ENCODE peak calls at places on chromosomes 13 and 19, in four cellular contexts. Y, W, Z and L are unnamed samples.

GRCh38 chr13:98318263-98318878 is 141.3 kb upstream of the RNF113B start:
- DNase-seq in Y (no peak), Z (no peak), W (no peak), L (no peak)

GRCh38 chr19:35995655-35995993 is 636 bp downstream of the SDHAF1 start:
- DNase-seq in W (no peak), Z (peak), Y (no peak), L (peak)

GRCh38 chr19:10427169-10427568 is 6.8 kb downstream of the PDE4A start:
- DNase-seq in Y (no peak), Z (no peak), W (no peak), L (no peak)

GRCh38 chr13:24306632-24307031 is 2.7 kb upstream of the C1QTNF9 start:
- DNase-seq in Y (peak), Z (no peak), W (no peak), L (no peak)

GRCh38 chr19:42129399-42130253 is 2.6 kb downstream of the POU2F2 start:
- DNase-seq in Y (no peak), Z (no peak), W (no peak), L (peak)

GRCh38 chr13:113850722-113851479 is 13.0 kb downstream of the GAS6 start:
- DNase-seq in Z (no peak), Y (no peak), W (no peak), L (no peak)

GRCh38 chr13:98556968-98557591 is 19.8 kb downstream of the STK24 start:
- DNase-seq in W (no peak), Y (no peak), Z (no peak), L (no peak)

GRCh38 chr19:12580180-12580694 is 29.0 kb upstream of the ZNF564 start:
- DNase-seq in Y (peak), Z (no peak), W (no peak), L (no peak)

GRCh38 chr13:31538067-31539042 is 201.0 kb upstream of the RXFP2 start:
- DNase-seq in W (no peak), Z (no peak), Y (peak), L (no peak)

GRCh38 chr13:50626031-50626643 is 217.4 kb downstream of the DLEU7 start:
- DNase-seq in Z (no peak), Y (peak), W (no peak), L (no peak)

GRCh38 chr19:32876919-32877285 is 7.3 kb upstream of the SLC7A9 start:
- DNase-seq in Y (peak), W (no peak), Z (peak), L (no peak)

GRCh38 chr13:47120284-47120683 is 223.4 kb upstream of the HTR2A start:
- DNase-seq in W (no peak), Y (no peak), Z (no peak), L (no peak)

GRCh38 chr13:51549050-51549449 is 35.2 kb upstream of the WDFY2 start:
- DNase-seq in W (no peak), Z (peak), Y (no peak), L (peak)

GRCh38 chr19:5823579-5824281 is 15.8 kb downstream of the FUT6 start:
- DNase-seq in Z (peak), W (no peak), Y (no peak), L (no peak)

GRCh38 chr19:29533578-29534544 is 8.1 kb downstream of the VSTM2B start:
- DNase-seq in Z (peak), W (no peak), Y (no peak), L (no peak)

DNA sequence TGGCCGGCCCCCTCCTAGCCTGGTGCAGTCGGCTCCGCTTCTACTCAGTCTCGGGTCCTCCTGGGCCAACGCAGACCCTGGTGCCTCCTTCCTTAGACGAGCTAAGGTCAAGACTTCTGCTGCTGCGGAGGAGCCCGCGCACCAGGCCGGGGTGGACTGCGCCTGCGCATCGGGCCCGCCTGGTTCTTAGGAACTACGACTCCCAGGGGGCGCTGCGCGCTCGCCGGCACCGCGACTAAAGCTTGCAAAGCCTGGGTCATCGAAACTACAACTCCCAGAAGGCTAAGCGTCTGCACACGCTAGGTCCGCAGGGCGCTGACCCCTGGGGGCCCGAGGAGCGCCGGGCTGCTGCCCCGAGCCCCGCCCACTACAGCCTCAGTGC is at the start of gene ZNF835:
- DNase-seq in W (peak), Z (peak), Y (peak), L (peak)
- TF ChIP-seq CTCF in W (peak), Z (peak), Y (no peak), L (no peak)

GRCh38 chr19:39498262-39499081 is at the start of gene DLL3:
- DNase-seq in Z (no peak), Y (peak), W (no peak), L (no peak)
- TF ChIP-seq CTCF in Z (no peak), Y (no peak), W (no peak), L (no peak)

GRCh38 chr19:38383184-38383583 is 4.7 kb downstream of the GGN start:
- DNase-seq in W (no peak), Y (no peak), Z (no peak), L (no peak)

GRCh38 chr19:38385057-38385803 is 2.6 kb downstream of the GGN start:
- DNase-seq in W (no peak), Z (no peak), Y (no peak), L (no peak)

GRCh38 chr19:38383743-38384142 is 4.1 kb downstream of the GGN start:
- DNase-seq in W (no peak), Y (no peak), Z (no peak), L (no peak)

GRCh38 chr19:38385804-38386257 is 2.0 kb downstream of the GGN start:
- DNase-seq in Z (no peak), W (no peak), Y (no peak), L (no peak)

GRCh38 chr19:38384209-38385027 is 3.4 kb downstream of the GGN start:
- DNase-seq in Z (no peak), W (no peak), Y (no peak), L (no peak)
- TF ChIP-seq CTCF in Z (no peak), W (no peak), Y (peak), L (no peak)

DNA sequence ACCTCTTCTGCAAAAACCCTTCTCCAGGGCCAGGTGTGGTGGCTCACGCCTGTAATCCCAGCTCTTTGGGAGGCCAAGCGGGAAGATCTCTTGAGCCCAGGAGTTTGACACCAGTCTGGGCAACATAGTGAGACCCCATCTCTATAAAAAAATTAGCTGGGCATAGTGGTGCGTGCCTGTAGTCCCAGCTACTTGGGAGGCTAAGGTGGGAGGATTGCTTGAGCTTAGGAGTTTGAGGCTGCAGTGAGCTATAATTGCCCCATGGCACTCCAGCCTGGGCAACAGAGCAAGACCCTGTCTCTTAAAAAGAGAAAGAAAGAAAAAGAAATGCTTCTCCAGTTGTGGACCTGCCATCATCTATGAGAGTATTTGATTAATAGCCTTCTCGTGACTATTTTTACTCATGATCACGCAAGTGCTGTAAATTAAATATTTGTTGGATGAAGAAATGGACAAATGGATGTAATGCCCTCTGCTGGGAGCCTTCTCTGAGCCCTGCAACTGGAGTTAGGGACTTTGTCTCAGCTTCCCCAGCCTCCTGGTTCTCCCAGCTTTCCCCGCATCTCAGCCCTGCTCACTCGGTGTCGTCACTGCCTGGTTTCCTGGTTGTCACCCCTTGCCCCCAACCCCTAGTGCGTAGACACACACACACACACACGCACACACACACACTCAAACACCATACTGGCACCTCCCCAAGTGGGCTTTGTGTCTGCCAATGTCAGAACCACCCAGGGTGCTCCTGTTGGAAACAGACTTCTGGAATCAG is 12.2 kb downstream of the WIZ start:
- DNase-seq in Y (no peak), W (no peak), Z (no peak), L (no peak)
- TF ChIP-seq CTCF in Y (peak), W (peak), Z (no peak), L (no peak)

DNA sequence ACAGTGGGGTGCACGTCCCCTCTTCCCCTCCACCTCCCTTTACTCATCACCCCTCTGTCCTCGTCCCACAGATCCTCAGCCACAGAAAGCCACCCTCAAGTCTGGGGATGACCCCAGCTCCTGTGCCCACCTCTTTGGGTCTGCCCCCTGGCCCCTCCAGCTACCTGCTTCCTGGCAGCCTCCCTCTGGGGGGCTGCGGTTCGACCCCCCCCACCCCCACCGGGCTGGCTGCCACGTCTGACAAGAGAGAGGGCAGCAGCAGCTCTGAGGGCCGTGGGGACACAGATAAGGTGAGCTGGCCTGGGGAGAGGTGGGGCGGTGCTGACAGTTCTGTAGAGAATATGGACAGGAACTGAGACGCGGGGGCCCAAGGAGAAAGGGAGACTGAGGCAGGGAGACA is 11.1 kb downstream of the IRF3 start:
- DNase-seq in Y (no peak), W (no peak), Z (no peak), L (no peak)
- TF ChIP-seq CTCF in Y (no peak), W (no peak), Z (no peak), L (no peak)

DNA sequence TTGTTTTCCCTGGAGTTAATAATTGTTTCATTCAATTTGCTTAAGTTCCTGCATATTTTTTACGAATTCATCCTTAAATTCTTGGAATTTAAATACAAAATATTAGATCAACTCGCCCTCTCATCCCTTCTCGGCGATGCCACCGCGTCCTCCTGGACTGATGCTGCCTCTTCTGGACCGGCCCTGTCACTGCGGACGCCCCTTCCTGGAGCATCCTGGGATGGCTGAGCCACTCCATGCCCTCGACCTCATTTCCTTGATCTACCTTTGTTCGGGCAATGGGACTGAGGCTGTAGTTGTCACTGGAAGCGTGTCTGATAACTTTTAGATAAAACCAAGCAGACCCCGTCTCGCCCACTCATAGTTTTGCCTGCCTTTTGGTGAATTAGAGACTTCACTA is 283.6 kb downstream of the TEX29 start:
- DNase-seq in W (no peak), Z (no peak), Y (no peak), L (no peak)
- TF ChIP-seq CTCF in W (no peak), Z (no peak), Y (no peak), L (no peak)

DNA sequence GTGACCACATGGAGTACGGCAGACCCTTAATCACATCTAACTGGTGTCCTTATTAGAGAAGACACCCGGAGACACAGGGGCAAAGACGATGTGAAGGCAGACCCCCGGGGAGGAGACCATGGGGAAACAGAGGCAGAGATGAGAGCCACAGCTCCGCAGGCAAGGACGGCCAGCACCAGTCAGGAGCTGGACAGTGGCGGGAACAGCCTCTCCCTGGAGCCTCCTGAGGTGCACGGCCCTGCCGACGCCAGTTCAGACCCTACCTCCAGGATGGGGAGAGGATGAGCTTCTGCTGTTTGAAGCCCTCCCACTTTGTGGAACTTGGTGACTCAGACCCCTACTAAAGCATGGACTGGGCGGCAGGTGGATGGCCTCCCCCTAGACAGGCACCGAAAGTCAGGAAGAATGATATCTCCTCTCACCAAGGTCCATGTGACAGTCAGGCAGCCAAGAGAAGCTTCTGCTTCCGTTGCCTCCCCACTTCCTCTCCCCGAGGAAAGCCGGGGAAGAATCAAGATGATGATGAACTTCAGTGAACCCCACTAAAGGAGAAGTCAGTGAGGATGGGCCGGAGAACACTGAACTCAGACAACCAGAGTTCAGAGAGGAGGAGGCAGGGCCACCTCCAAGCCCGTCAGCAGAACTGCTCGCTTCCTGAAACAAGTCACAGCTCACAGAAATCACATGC is 25.4 kb downstream of the RAB20 start:
- DNase-seq in Y (no peak), W (no peak), Z (no peak), L (peak)
- TF ChIP-seq CTCF in Y (no peak), W (no peak), Z (no peak), L (no peak)

GRCh38 chr13:59447031-59447430 is 716.7 kb downstream of the DIAPH3 start:
- DNase-seq in Y (no peak), W (no peak), Z (no peak), L (no peak)

GRCh38 chr13:59452189-59452588 is 711.5 kb downstream of the DIAPH3 start:
- DNase-seq in Z (no peak), W (no peak), Y (no peak), L (no peak)

GRCh38 chr13:59450218-59450617 is 713.5 kb downstream of the DIAPH3 start:
- DNase-seq in Y (no peak), Z (no peak), W (no peak), L (no peak)

GRCh38 chr13:59447846-59448620 is 715.7 kb downstream of the DIAPH3 start:
- DNase-seq in W (no peak), Y (peak), Z (no peak), L (no peak)

DNA sequence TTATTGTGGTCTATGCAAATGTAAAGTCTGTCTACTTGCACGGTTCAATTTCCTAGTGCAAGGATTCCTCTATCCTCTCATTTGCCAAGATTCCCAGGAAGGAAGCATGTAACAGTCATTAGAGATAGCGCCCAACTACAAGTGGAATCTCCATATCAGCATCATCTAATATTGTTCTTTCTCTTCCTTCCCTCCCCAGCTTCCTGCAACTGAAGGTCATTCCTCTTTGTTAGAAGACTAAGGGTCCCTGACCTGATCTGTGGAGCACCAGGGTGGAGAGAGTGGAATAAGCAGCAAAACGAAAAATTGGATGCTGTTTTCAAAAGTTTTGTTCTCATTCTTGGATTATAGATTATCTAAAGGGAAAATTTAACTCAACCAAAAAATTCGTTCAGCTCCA is 714.0 kb downstream of the DIAPH3 start:
- DNase-seq in Z (no peak), Y (no peak), W (no peak), L (no peak)
- TF ChIP-seq CTCF in Z (no peak), Y (no peak), W (no peak), L (no peak)

GRCh38 chr13:81639984-81640582 is 1299.2 kb upstream of the SPRY2 start:
- DNase-seq in W (no peak), Y (no peak), Z (no peak), L (no peak)
- TF ChIP-seq CTCF in W (no peak), Y (peak), Z (peak), L (peak)

GRCh38 chr13:21757721-21758120 is 86.8 kb downstream of the FGF9 start:
- DNase-seq in W (no peak), Y (no peak), Z (no peak), L (no peak)

GRCh38 chr13:21759911-21760310 is 89.0 kb downstream of the FGF9 start:
- DNase-seq in Z (no peak), W (no peak), Y (no peak), L (no peak)

GRCh38 chr13:21762512-21762911 is 91.6 kb downstream of the FGF9 start:
- DNase-seq in W (no peak), Y (no peak), Z (no peak), L (no peak)

DNA sequence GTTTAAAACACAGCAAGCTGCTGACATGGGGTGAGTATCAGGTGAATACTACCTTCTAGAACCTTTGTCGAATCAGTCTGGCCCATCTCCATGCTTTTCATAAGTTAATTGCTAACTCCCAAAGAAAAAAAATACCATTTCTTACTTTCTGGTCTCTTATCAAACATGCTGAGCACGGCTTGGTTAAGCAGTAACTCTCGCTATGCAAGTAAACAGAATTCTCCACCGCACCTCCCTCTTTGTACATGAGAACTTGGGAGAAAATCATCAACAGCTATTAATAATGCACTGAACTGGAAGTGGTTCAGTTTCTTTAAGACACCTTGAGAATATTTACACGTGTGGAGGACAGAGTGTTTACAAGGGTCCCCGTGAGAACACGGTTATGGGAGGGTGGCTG is 88.6 kb downstream of the FGF9 start:
- DNase-seq in Y (no peak), W (no peak), Z (no peak), L (no peak)
- TF ChIP-seq CTCF in Y (no peak), W (no peak), Z (no peak), L (no peak)